ENCODE peak calls at places on chromosomes 2 and 18, in four cellular contexts. E is GM12878, Q is K562, B is H1. M is an unnamed sample.

GRCh38 chr2:1641498-1641897 is 102.8 kb downstream of the PXDN start:
- DNase-seq in E (no peak), Q (no peak), B (no peak), M (no peak)

GRCh38 chr2:230226090-230226551 is 585 bp downstream of the SP140 start:
- DNase-seq in E (peak; percentile 76), Q (no peak), B (no peak), M (no peak)

GRCh38 chr18:63099848-63100625 is 219.5 kb downstream of the BCL2 start:
- DNase-seq in E (peak; percentile 54), Q (no peak), B (no peak), M (no peak)

GRCh38 chr18:532023-532422 is 31.5 kb upstream of the COLEC12 start:
- DNase-seq in E (no peak), Q (no peak), B (no peak), M (no peak)

GRCh38 chr2:23603156-23603555 is 218.2 kb downstream of the KLHL29 start:
- DNase-seq in E (no peak), Q (no peak), B (no peak), M (no peak)

GRCh38 chr2:79389475-79389874 is 123.4 kb upstream of the CTNNA2 start:
- DNase-seq in E (no peak), Q (no peak), B (no peak), M (no peak)

GRCh38 chr2:204625135-204625534 is 79.9 kb downstream of the PARD3B start:
- DNase-seq in E (no peak), Q (no peak), B (no peak), M (peak; percentile 9)

GRCh38 chr2:169080250-169081035 is 11.1 kb downstream of the DHRS9 start:
- DNase-seq in E (peak; percentile 20), Q (no peak), B (no peak), M (no peak)

GRCh38 chr2:218369374-218369773 is 12.7 kb upstream of the SLC11A1 start:
- DNase-seq in E (no peak), Q (no peak), B (no peak), M (no peak)

GRCh38 chr2:240362826-240363717 is 72.4 kb upstream of the GPC1 start:
- DNase-seq in E (no peak), Q (no peak), B (no peak), M (no peak)

GRCh38 chr18:10122116-10122515 is 208.3 kb downstream of the VAPA start:
- DNase-seq in E (no peak), Q (no peak), B (no peak), M (no peak)

GRCh38 chr2:151239624-151240023 is 22.0 kb downstream of the RBM43 start:
- DNase-seq in E (no peak), Q (no peak), B (no peak), M (no peak)
- TF ChIP-seq NRF1 in E (no peak), Q (no peak), B (no peak), M (no peak)

GRCh38 chr2:173402405-173402974 is 47.8 kb downstream of the CDCA7 start:
- DNase-seq in E (peak; percentile 15), Q (peak; percentile 75), B (peak; percentile 83), M (peak; percentile 83)

GRCh38 chr2:173400760-173401159 is 46.1 kb downstream of the CDCA7 start:
- DNase-seq in E (no peak), Q (no peak), B (no peak), M (peak; percentile 34)

GRCh38 chr2:173399229-173399628 is 44.6 kb downstream of the CDCA7 start:
- DNase-seq in E (no peak), Q (no peak), B (no peak), M (no peak)

GRCh38 chr2:173405171-173405750 is 50.6 kb downstream of the CDCA7 start:
- DNase-seq in E (no peak), Q (no peak), B (no peak), M (no peak)

GRCh38 chr2:173401716-173402326 is 47.1 kb downstream of the CDCA7 start:
- DNase-seq in E (no peak), Q (no peak), B (no peak), M (no peak)
- H2AFZ ChIP-seq in E (no peak overlapping the region), Q (no peak overlapping the region), B (peak overlapping the region; percentile 38), M (peak overlapping the region; percentile 54)

GRCh38 chr2:235639387-235639786 is 145.5 kb downstream of the AGAP1 start:
- DNase-seq in E (no peak), Q (no peak), B (no peak), M (peak; percentile 73)
- TF ChIP-seq NRF1 in E (no peak), Q (no peak), B (no peak), M (no peak)

GRCh38 chr2:39013871-39014270 is 107.0 kb downstream of the SOS1 start:
- DNase-seq in E (no peak), Q (no peak), B (no peak), M (no peak)

GRCh38 chr2:39018633-39019032 is 102.2 kb downstream of the SOS1 start:
- DNase-seq in E (no peak), Q (no peak), B (no peak), M (no peak)

GRCh38 chr2:39020383-39020782 is 100.5 kb downstream of the SOS1 start:
- DNase-seq in E (no peak), Q (no peak), B (no peak), M (no peak)

GRCh38 chr2:39017314-39017713 is 103.5 kb downstream of the SOS1 start:
- DNase-seq in E (no peak), Q (no peak), B (no peak), M (no peak)

GRCh38 chr2:39015424-39015823 is 105.4 kb downstream of the SOS1 start:
- DNase-seq in E (no peak), Q (no peak), B (no peak), M (no peak)
- H2AFZ ChIP-seq in E (no peak overlapping the region), Q (no peak overlapping the region), B (no peak overlapping the region), M (no peak overlapping the region)

GRCh38 chr2:212520340-212520739 is 18.3 kb downstream of the ERBB4 start:
- DNase-seq in E (no peak), Q (no peak), B (no peak), M (peak; percentile 26)
- TF ChIP-seq NRF1 in E (no peak), Q (no peak), B (no peak), M (no peak)

GRCh38 chr2:19363474-19363778 is 5.0 kb upstream of the OSR1 start:
- DNase-seq in E (no peak), Q (no peak), B (peak; percentile 53), M (no peak)
- H2AFZ ChIP-seq in E (no peak overlapping the region), Q (no peak overlapping the region), B (no peak overlapping the region), M (peak overlapping the region; percentile 88)

GRCh38 chr2:237167038-237167437 is 81.3 kb downstream of the COPS8 start:
- DNase-seq in E (no peak), Q (no peak), B (no peak), M (no peak)

GRCh38 chr2:237171895-237172294 is 86.2 kb downstream of the COPS8 start:
- DNase-seq in E (no peak), Q (no peak), B (no peak), M (no peak)

GRCh38 chr2:237171396-237171795 is 85.7 kb downstream of the COPS8 start:
- DNase-seq in E (no peak), Q (no peak), B (no peak), M (no peak)

GRCh38 chr2:237167934-237168333 is 82.2 kb downstream of the COPS8 start:
- DNase-seq in E (no peak), Q (no peak), B (no peak), M (no peak)

GRCh38 chr2:237170017-237170416 is 84.3 kb downstream of the COPS8 start:
- DNase-seq in E (no peak), Q (no peak), B (no peak), M (no peak)
- TF ChIP-seq NRF1 in E (no peak), Q (no peak), B (no peak), M (no peak)

DNA sequence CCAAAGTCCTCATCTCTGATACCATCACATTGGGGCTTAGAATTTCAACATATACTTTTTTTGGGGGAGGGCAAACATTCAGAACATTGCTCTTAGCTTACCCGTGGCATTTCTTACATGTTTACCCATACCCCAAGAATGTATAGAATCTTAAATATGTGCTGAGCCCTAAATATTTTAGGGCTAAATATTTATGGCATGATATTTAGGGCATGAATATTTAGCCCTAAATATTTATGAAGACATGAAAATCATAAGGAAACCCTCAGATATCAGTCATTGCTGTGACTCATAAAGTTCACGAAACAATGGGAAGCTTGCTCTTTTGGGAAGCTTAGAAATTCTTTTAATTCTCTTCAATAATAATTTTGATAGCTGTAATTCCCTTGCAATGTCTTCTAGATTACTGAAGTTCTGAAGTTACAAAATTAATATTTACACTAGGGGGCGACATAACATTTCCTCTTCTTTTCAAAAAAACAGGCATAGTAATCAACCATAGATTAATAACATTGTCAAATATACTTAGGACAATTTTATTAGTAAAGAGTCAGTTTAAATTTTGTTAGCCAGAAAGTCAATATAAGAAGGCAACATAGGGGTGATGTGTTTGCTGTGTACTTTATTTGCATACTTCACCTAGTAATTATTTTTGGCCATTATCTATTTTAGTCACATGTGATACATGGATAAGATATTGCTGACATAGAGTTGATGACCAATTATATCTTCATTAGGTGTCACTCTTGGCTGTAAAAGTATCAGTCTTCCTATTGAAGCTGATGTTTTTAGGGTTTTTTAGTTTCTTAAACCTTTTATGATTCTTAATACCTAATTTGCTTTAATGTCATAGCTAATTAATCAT is 13.1 kb downstream of the ZNF804A start:
- DNase-seq in E (no peak), Q (peak; percentile 23), B (no peak), M (peak; percentile 22)
- H2AFZ ChIP-seq in E (no peak overlapping the region), Q (no peak overlapping the region), B (no peak overlapping the region), M (no peak overlapping the region)

GRCh38 chr2:149832256-149832655 is 244.7 kb upstream of the MMADHC start:
- DNase-seq in E (no peak), Q (no peak), B (no peak), M (no peak)
- TF ChIP-seq NRF1 in E (no peak), Q (no peak), B (no peak), M (no peak)